ENCODE peak calls at places on chromosomes 2 and 18, in eight cellular contexts. One of them, this sample, is unnamed.

GRCh38 chr2:175147196-175147595 is 20.8 kb downstream of the ATF2 start:
- DNase-seq in adipocyte: peak; percentile 42
- DNase-seq in A673: no peak
- DNase-seq in K562: no peak
- DNase-seq in CD8-positive, alpha-beta memory T cell: no peak
- DNase-seq in right cardiac atrium: no peak
- DNase-seq in tibial artery: no peak
- DNase-seq in prostate gland: no peak
- DNase-seq in this sample: no peak

GRCh38 chr2:172445851-172446250 is 18.5 kb downstream of the ITGA6 start:
- DNase-seq in CD8-positive, alpha-beta memory T cell: no peak
- DNase-seq in A673: peak; percentile 86
- DNase-seq in K562: no peak
- DNase-seq in adipocyte: no peak
- DNase-seq in prostate gland: peak; percentile 54
- DNase-seq in right cardiac atrium: peak; percentile 25
- DNase-seq in tibial artery: no peak
- DNase-seq in this sample: no peak

GRCh38 chr2:131552886-131553285 is 25.2 kb downstream of the CCDC74A start:
- DNase-seq in CD8-positive, alpha-beta memory T cell: no peak
- DNase-seq in prostate gland: no peak
- DNase-seq in A673: no peak
- DNase-seq in K562: no peak
- DNase-seq in right cardiac atrium: no peak
- DNase-seq in adipocyte: no peak
- DNase-seq in tibial artery: no peak
- DNase-seq in this sample: no peak

GRCh38 chr2:47002480-47003381 is 87.1 kb upstream of the MCFD2 start:
- DNase-seq in tibial artery: peak; percentile 51
- DNase-seq in K562: no peak
- DNase-seq in CD8-positive, alpha-beta memory T cell: no peak
- DNase-seq in prostate gland: no peak
- DNase-seq in adipocyte: no peak
- DNase-seq in A673: peak; percentile 43
- DNase-seq in right cardiac atrium: peak; percentile 70
- DNase-seq in this sample: peak; percentile 65

GRCh38 chr18:46497129-46497528 is 159.9 kb downstream of the LOXHD1 start:
- DNase-seq in prostate gland: no peak
- DNase-seq in A673: peak; percentile 54
- DNase-seq in right cardiac atrium: no peak
- DNase-seq in CD8-positive, alpha-beta memory T cell: no peak
- DNase-seq in adipocyte: peak; percentile 31
- DNase-seq in tibial artery: no peak
- DNase-seq in K562: peak; percentile 13
- DNase-seq in this sample: peak; percentile 68

GRCh38 chr18:10659594-10659993 is 133.8 kb downstream of the NAPG start:
- DNase-seq in CD8-positive, alpha-beta memory T cell: no peak
- DNase-seq in tibial artery: no peak
- DNase-seq in adipocyte: no peak
- DNase-seq in A673: no peak
- DNase-seq in prostate gland: no peak
- DNase-seq in right cardiac atrium: no peak
- DNase-seq in K562: no peak
- DNase-seq in this sample: no peak

GRCh38 chr2:209208211-209208610 is 215.6 kb upstream of the MAP2 start:
- DNase-seq in K562: peak; percentile 8
- DNase-seq in adipocyte: no peak
- DNase-seq in right cardiac atrium: no peak
- DNase-seq in A673: peak; percentile 40
- DNase-seq in CD8-positive, alpha-beta memory T cell: no peak
- DNase-seq in tibial artery: no peak
- DNase-seq in prostate gland: peak; percentile 4
- DNase-seq in this sample: peak; percentile 50

GRCh38 chr2:200713704-200714064 is 98.0 kb upstream of the BZW1 start:
- DNase-seq in prostate gland: no peak
- DNase-seq in A673: no peak
- DNase-seq in adipocyte: no peak
- DNase-seq in right cardiac atrium: no peak
- DNase-seq in K562: no peak
- DNase-seq in tibial artery: no peak
- DNase-seq in CD8-positive, alpha-beta memory T cell: no peak
- DNase-seq in this sample: no peak

GRCh38 chr18:57649536-57650495 is 28.2 kb upstream of the NARS1 start:
- DNase-seq in A673: peak; percentile 48
- DNase-seq in prostate gland: no peak
- DNase-seq in right cardiac atrium: no peak
- DNase-seq in tibial artery: no peak
- DNase-seq in K562: no peak
- DNase-seq in CD8-positive, alpha-beta memory T cell: no peak
- DNase-seq in adipocyte: peak; percentile 27
- DNase-seq in this sample: no peak

GRCh38 chr2:240888890-240889573 is 6.9 kb downstream of the MAB21L4 start:
- DNase-seq in CD8-positive, alpha-beta memory T cell: no peak
- DNase-seq in K562: no peak
- DNase-seq in right cardiac atrium: peak; percentile 6
- DNase-seq in tibial artery: no peak
- DNase-seq in A673: no peak
- DNase-seq in adipocyte: no peak
- DNase-seq in prostate gland: no peak
- DNase-seq in this sample: no peak

GRCh38 chr18:25279133-25279532 is 72.8 kb downstream of the ZNF521 start:
- DNase-seq in CD8-positive, alpha-beta memory T cell: no peak
- DNase-seq in right cardiac atrium: no peak
- DNase-seq in K562: no peak
- DNase-seq in prostate gland: no peak
- DNase-seq in A673: no peak
- DNase-seq in adipocyte: peak; percentile 80
- DNase-seq in tibial artery: no peak
- DNase-seq in this sample: no peak

GRCh38 chr18:70840649-70841048 is 551.8 kb downstream of the SOCS6 start:
- DNase-seq in tibial artery: no peak
- DNase-seq in CD8-positive, alpha-beta memory T cell: no peak
- DNase-seq in A673: peak; percentile 80
- DNase-seq in adipocyte: no peak
- DNase-seq in prostate gland: no peak
- DNase-seq in K562: no peak
- DNase-seq in right cardiac atrium: no peak
- DNase-seq in this sample: no peak

GRCh38 chr2:224934542-224935188 is 107.6 kb downstream of the DOCK10 start:
- DNase-seq in A673: no peak
- DNase-seq in prostate gland: peak; percentile 57
- DNase-seq in right cardiac atrium: no peak
- DNase-seq in tibial artery: no peak
- DNase-seq in adipocyte: peak; percentile 71
- DNase-seq in K562: no peak
- DNase-seq in CD8-positive, alpha-beta memory T cell: no peak
- DNase-seq in this sample: no peak

GRCh38 chr2:222613715-222614331 is 42.1 kb downstream of the FARSB start:
- DNase-seq in adipocyte: peak; percentile 80
- DNase-seq in CD8-positive, alpha-beta memory T cell: peak; percentile 12
- DNase-seq in K562: peak; percentile 36
- DNase-seq in A673: peak; percentile 76
- DNase-seq in prostate gland: no peak
- DNase-seq in tibial artery: no peak
- DNase-seq in right cardiac atrium: no peak
- DNase-seq in this sample: peak; percentile 11

GRCh38 chr2:41906325-41906700 is 141.5 kb upstream of the PKDCC start:
- DNase-seq in prostate gland: no peak
- DNase-seq in right cardiac atrium: no peak
- DNase-seq in A673: peak; percentile 30
- DNase-seq in K562: no peak
- DNase-seq in adipocyte: peak; percentile 68
- DNase-seq in tibial artery: no peak
- DNase-seq in CD8-positive, alpha-beta memory T cell: no peak
- DNase-seq in this sample: no peak

GRCh38 chr2:195848119-195848899 is 191.3 kb downstream of the SLC39A10 start:
- DNase-seq in prostate gland: no peak
- DNase-seq in adipocyte: no peak
- DNase-seq in tibial artery: no peak
- DNase-seq in K562: no peak
- DNase-seq in A673: peak; percentile 53
- DNase-seq in CD8-positive, alpha-beta memory T cell: no peak
- DNase-seq in right cardiac atrium: no peak
- DNase-seq in this sample: no peak

GRCh38 chr2:145832681-145833080 is 1312.8 kb upstream of the ZEB2 start:
- DNase-seq in prostate gland: no peak
- DNase-seq in tibial artery: no peak
- DNase-seq in right cardiac atrium: no peak
- DNase-seq in K562: no peak
- DNase-seq in CD8-positive, alpha-beta memory T cell: no peak
- DNase-seq in adipocyte: no peak
- DNase-seq in A673: peak; percentile 67
- DNase-seq in this sample: no peak

GRCh38 chr2:64669288-64669687 is 15.6 kb upstream of the SERTAD2 start:
- DNase-seq in tibial artery: no peak
- DNase-seq in A673: no peak
- DNase-seq in CD8-positive, alpha-beta memory T cell: no peak
- DNase-seq in adipocyte: no peak
- DNase-seq in prostate gland: no peak
- DNase-seq in K562: no peak
- DNase-seq in right cardiac atrium: no peak
- DNase-seq in this sample: no peak

GRCh38 chr2:159846564-159846963 is 48.6 kb upstream of the CD302 start:
- DNase-seq in K562: no peak
- DNase-seq in right cardiac atrium: no peak
- DNase-seq in tibial artery: no peak
- DNase-seq in A673: no peak
- DNase-seq in CD8-positive, alpha-beta memory T cell: no peak
- DNase-seq in prostate gland: no peak
- DNase-seq in adipocyte: no peak
- DNase-seq in this sample: no peak

GRCh38 chr2:205948883-205949282 is 137.1 kb downstream of the INO80D start:
- DNase-seq in CD8-positive, alpha-beta memory T cell: no peak
- DNase-seq in K562: no peak
- DNase-seq in right cardiac atrium: no peak
- DNase-seq in A673: no peak
- DNase-seq in adipocyte: no peak
- DNase-seq in tibial artery: no peak
- DNase-seq in prostate gland: no peak
- DNase-seq in this sample: no peak

GRCh38 chr2:1739961-1740713 is 4.2 kb downstream of the PXDN start:
- DNase-seq in right cardiac atrium: peak; percentile 10
- DNase-seq in CD8-positive, alpha-beta memory T cell: no peak
- DNase-seq in prostate gland: no peak
- DNase-seq in adipocyte: no peak
- DNase-seq in A673: no peak
- DNase-seq in K562: no peak
- DNase-seq in tibial artery: no peak
- DNase-seq in this sample: no peak

GRCh38 chr18:2442726-2443275 is 128.5 kb downstream of the METTL4 start:
- DNase-seq in A673: no peak
- DNase-seq in tibial artery: no peak
- DNase-seq in prostate gland: no peak
- DNase-seq in adipocyte: peak; percentile 47
- DNase-seq in right cardiac atrium: no peak
- DNase-seq in K562: no peak
- DNase-seq in CD8-positive, alpha-beta memory T cell: no peak
- DNase-seq in this sample: no peak

GRCh38 chr2:70984576-70985282 is 6.3 kb downstream of the ANKRD53 start:
- DNase-seq in prostate gland: peak; percentile 29
- DNase-seq in adipocyte: no peak
- DNase-seq in A673: peak; percentile 69
- DNase-seq in right cardiac atrium: peak; percentile 59
- DNase-seq in K562: peak; percentile 66
- DNase-seq in CD8-positive, alpha-beta memory T cell: peak; percentile 81
- DNase-seq in tibial artery: no peak
- DNase-seq in this sample: peak; percentile 53

GRCh38 chr2:101356486-101356885 is 30.8 kb downstream of the CREG2 start:
- DNase-seq in A673: no peak
- DNase-seq in prostate gland: no peak
- DNase-seq in CD8-positive, alpha-beta memory T cell: no peak
- DNase-seq in tibial artery: no peak
- DNase-seq in right cardiac atrium: no peak
- DNase-seq in K562: no peak
- DNase-seq in adipocyte: no peak
- DNase-seq in this sample: no peak

GRCh38 chr18:8469793-8470192 is 139.4 kb upstream of the RAB12 start:
- DNase-seq in CD8-positive, alpha-beta memory T cell: no peak
- DNase-seq in A673: no peak
- DNase-seq in adipocyte: peak; percentile 50
- DNase-seq in right cardiac atrium: no peak
- DNase-seq in prostate gland: no peak
- DNase-seq in K562: no peak
- DNase-seq in tibial artery: no peak
- DNase-seq in this sample: no peak

GRCh38 chr2:237326250-237327171 is 87.5 kb downstream of the COL6A3 start:
- DNase-seq in tibial artery: no peak
- DNase-seq in K562: no peak
- DNase-seq in A673: no peak
- DNase-seq in CD8-positive, alpha-beta memory T cell: no peak
- DNase-seq in adipocyte: no peak
- DNase-seq in prostate gland: no peak
- DNase-seq in right cardiac atrium: no peak
- DNase-seq in this sample: no peak
- H3K4me1 ChIP-seq in tibial artery: peaks cover 50% of the 10 kb centered on the region
- H3K4me1 ChIP-seq in K562: no peaks in the 10 kb centered on the region
- H3K4me1 ChIP-seq in A673: no peaks in the 10 kb centered on the region
- H3K4me1 ChIP-seq in CD8-positive, alpha-beta memory T cell: no peaks in the 10 kb centered on the region
- H3K4me1 ChIP-seq in adipocyte: peaks cover 68% of the 10 kb centered on the region
- H3K4me1 ChIP-seq in prostate gland: no peaks in the 10 kb centered on the region
- H3K4me1 ChIP-seq in right cardiac atrium: peaks cover 4% of the 10 kb centered on the region
- H3K4me1 ChIP-seq in this sample: peaks cover 33% of the 10 kb centered on the region

DNA sequence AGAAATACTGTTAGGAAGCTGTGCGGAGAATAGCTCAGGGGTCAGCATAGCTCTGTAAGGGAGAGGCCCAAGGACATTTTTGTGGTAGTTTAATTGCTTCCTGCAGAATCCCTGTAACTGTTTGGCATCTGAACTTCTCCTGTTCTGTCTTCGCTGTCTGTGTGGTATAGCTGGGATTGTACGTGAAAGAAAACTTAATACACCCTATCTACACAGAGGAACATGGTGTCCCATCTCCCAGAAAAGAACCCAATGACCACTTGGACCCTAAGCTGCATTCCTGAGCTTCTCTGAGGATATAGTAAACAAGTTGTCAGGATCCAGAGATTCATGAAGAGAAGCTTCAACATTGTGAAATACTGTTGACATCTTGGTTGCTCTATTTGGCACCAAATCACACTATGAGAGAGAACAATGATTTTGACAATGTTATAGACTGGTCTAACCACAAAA is 81.3 kb downstream of the CDC42EP3 start:
- DNase-seq in prostate gland: peak; percentile 31
- DNase-seq in K562: no peak
- DNase-seq in tibial artery: peak; percentile 55
- DNase-seq in right cardiac atrium: no peak
- DNase-seq in adipocyte: peak; percentile 87
- DNase-seq in CD8-positive, alpha-beta memory T cell: no peak
- DNase-seq in A673: no peak
- DNase-seq in this sample: no peak
- H3K4me1 ChIP-seq in prostate gland: peaks cover 5% of the 10 kb centered on the region
- H3K4me1 ChIP-seq in K562: no peaks in the 10 kb centered on the region
- H3K4me1 ChIP-seq in tibial artery: peaks cover 19% of the 10 kb centered on the region
- H3K4me1 ChIP-seq in right cardiac atrium: peaks cover 9% of the 10 kb centered on the region
- H3K4me1 ChIP-seq in adipocyte: peaks cover 57% of the 10 kb centered on the region
- H3K4me1 ChIP-seq in CD8-positive, alpha-beta memory T cell: peaks cover 50% of the 10 kb centered on the region
- H3K4me1 ChIP-seq in A673: peaks cover 24% of the 10 kb centered on the region
- H3K4me1 ChIP-seq in this sample: no peaks in the 10 kb centered on the region

GRCh38 chr18:75220786-75221355 is 10.3 kb downstream of the TSHZ1 start:
- DNase-seq in CD8-positive, alpha-beta memory T cell: no peak
- DNase-seq in A673: no peak
- DNase-seq in tibial artery: no peak
- DNase-seq in right cardiac atrium: no peak
- DNase-seq in K562: no peak
- DNase-seq in prostate gland: no peak
- DNase-seq in adipocyte: no peak
- DNase-seq in this sample: no peak
- H3K4me1 ChIP-seq in CD8-positive, alpha-beta memory T cell: peaks cover 30% of the 10 kb centered on the region
- H3K4me1 ChIP-seq in A673: peaks cover 3% of the 10 kb centered on the region
- H3K4me1 ChIP-seq in tibial artery: no peaks in the 10 kb centered on the region
- H3K4me1 ChIP-seq in right cardiac atrium: peaks cover 2% of the 10 kb centered on the region
- H3K4me1 ChIP-seq in K562: no peaks in the 10 kb centered on the region
- H3K4me1 ChIP-seq in prostate gland: peaks cover 2% of the 10 kb centered on the region
- H3K4me1 ChIP-seq in adipocyte: peaks cover 25% of the 10 kb centered on the region
- H3K4me1 ChIP-seq in this sample: peaks cover 6% of the 10 kb centered on the region

GRCh38 chr2:39488450-39488849 is 51.4 kb upstream of the MAP4K3 start:
- DNase-seq in right cardiac atrium: peak; percentile 25
- DNase-seq in CD8-positive, alpha-beta memory T cell: no peak
- DNase-seq in A673: no peak
- DNase-seq in tibial artery: no peak
- DNase-seq in prostate gland: no peak
- DNase-seq in K562: no peak
- DNase-seq in adipocyte: peak; percentile 61
- DNase-seq in this sample: no peak
- H3K4me1 ChIP-seq in right cardiac atrium: peaks cover 4% of the 10 kb centered on the region
- H3K4me1 ChIP-seq in CD8-positive, alpha-beta memory T cell: no peaks in the 10 kb centered on the region
- H3K4me1 ChIP-seq in A673: peaks cover 11% of the 10 kb centered on the region
- H3K4me1 ChIP-seq in tibial artery: no peaks in the 10 kb centered on the region
- H3K4me1 ChIP-seq in prostate gland: no peaks in the 10 kb centered on the region
- H3K4me1 ChIP-seq in K562: no peaks in the 10 kb centered on the region
- H3K4me1 ChIP-seq in adipocyte: peaks cover 55% of the 10 kb centered on the region
- H3K4me1 ChIP-seq in this sample: no peaks in the 10 kb centered on the region